ENCODE peak calls at places on chromosomes 11 and 22, in eight cellular contexts. Q is GM12864; H is CD8-positive, alpha-beta T cell; P is activated CD8-positive, alpha-beta T cell treated with anti-CD3 and anti-CD28 coated beads for 36 hours; Z is psoas muscle; E is WTC11; U is HCT116; R is GM23338. T is an unnamed sample.

GRCh38 chr11:115201121-115201792 is 303.0 kb downstream of the CADM1 start:
- DNase-seq in U (no peak), E (no peak), Q (no peak), Z (no peak), P (no peak), R (no peak), H (no peak), T (peak; percentile 24)

GRCh38 chr11:120224872-120225371 is 14.1 kb downstream of the OAF start:
- DNase-seq in U (no peak), R (no peak), Q (no peak), H (no peak), P (no peak), Z (no peak), E (no peak), T (no peak)

GRCh38 chr22:21866821-21867527 is 471 bp downstream of the MAPK1 start:
- DNase-seq in Z (no peak), H (no peak), E (no peak), P (peak; percentile 47), U (no peak), R (peak; percentile 44), Q (no peak), T (no peak)

GRCh38 chr11:23359297-23359696 is 499.0 kb upstream of the CCDC179 start:
- DNase-seq in E (no peak), P (no peak), U (no peak), Q (no peak), H (no peak), Z (no peak), R (no peak), T (no peak)

GRCh38 chr22:46381731-46382130 is 46.2 kb downstream of the TRMU start:
- DNase-seq in E (no peak), Q (no peak), Z (no peak), U (no peak), R (no peak), P (no peak), H (no peak), T (no peak)

GRCh38 chr11:57649826-57650738 is at the start of gene YPEL4:
- DNase-seq in Q (no peak), Z (no peak), U (no peak), P (peak; percentile 78), H (peak; percentile 89), R (peak; percentile 69), E (peak; percentile 45), T (no peak)

GRCh38 chr11:130148927-130149326 is 10.7 kb upstream of the ST14 start:
- DNase-seq in E (no peak), U (no peak), H (no peak), R (no peak), Z (no peak), P (no peak), Q (no peak), T (no peak)

GRCh38 chr11:66639066-66639813 is 737 bp downstream of the RBM4 start:
- DNase-seq in E (no peak), H (peak; percentile 43), P (peak; percentile 37), R (peak; percentile 35), Z (no peak), Q (no peak), U (no peak), T (no peak)

GRCh38 chr11:125562430-125562829 is 6.8 kb upstream of the EI24 start:
- DNase-seq in H (no peak), Q (no peak), Z (no peak), E (no peak), P (no peak), U (no peak), R (no peak), T (no peak)

GRCh38 chr11:69660001-69660500 is 15.1 kb downstream of the LTO1 start:
- DNase-seq in H (no peak), Q (no peak), E (no peak), R (no peak), P (no peak), Z (no peak), U (no peak), T (no peak)

GRCh38 chr22:49015993-49016908 is 811.4 kb downstream of the BRD1 start:
- DNase-seq in R (no peak), U (no peak), H (no peak), E (no peak), Z (no peak), Q (no peak), P (no peak), T (no peak)

GRCh38 chr11:19907008-19907579 is 194.5 kb downstream of the NAV2 start:
- DNase-seq in Z (no peak), U (no peak), H (no peak), E (no peak), P (no peak), R (no peak), Q (no peak), T (no peak)

GRCh38 chr11:68584097-68584496 is 100.2 kb upstream of the GAL start:
- DNase-seq in H (peak; percentile 53), R (peak; percentile 93), U (no peak), Z (peak; percentile 59), P (peak; percentile 80), Q (peak; percentile 13), E (peak; percentile 87), T (peak; percentile 72)

GRCh38 chr11:113487622-113488021 is 12.4 kb upstream of the DRD2 start:
- DNase-seq in Z (no peak), E (no peak), U (no peak), Q (no peak), P (no peak), H (no peak), R (no peak), T (no peak)

GRCh38 chr11:6006395-6006794 is 351 bp downstream of the OR56A4 start:
- DNase-seq in P (no peak), Q (no peak), R (no peak), Z (no peak), E (no peak), H (no peak), U (no peak), T (no peak)

GRCh38 chr11:131389582-131389981 is 19.2 kb downstream of the NTM start:
- DNase-seq in H (no peak), E (no peak), Q (no peak), Z (no peak), R (no peak), U (no peak), P (no peak), T (no peak)

GRCh38 chr11:76736773-76737495 is 46.2 kb upstream of the TSKU start:
- DNase-seq in Q (no peak), R (no peak), P (no peak), E (no peak), H (no peak), Z (no peak), U (no peak), T (no peak)

GRCh38 chr11:97610000-97610399 is 1220.2 kb downstream of the JRKL start:
- DNase-seq in R (peak; percentile 51), Z (no peak), E (peak; percentile 18), H (no peak), Q (no peak), P (no peak), U (no peak), T (no peak)

GRCh38 chr11:97614571-97614970 is 1224.8 kb downstream of the JRKL start:
- DNase-seq in Q (no peak), H (no peak), E (no peak), R (no peak), U (no peak), Z (no peak), P (no peak), T (no peak)

GRCh38 chr11:97607301-97608000 is 1217.6 kb downstream of the JRKL start:
- DNase-seq in P (no peak), Q (no peak), E (no peak), U (no peak), R (no peak), H (no peak), Z (no peak), T (no peak)

GRCh38 chr11:97611345-97611744 is 1221.5 kb downstream of the JRKL start:
- DNase-seq in Q (no peak), Z (no peak), U (no peak), E (no peak), P (no peak), R (peak; percentile 5), H (no peak), T (no peak)

GRCh38 chr11:97610854-97611253 is 1221.0 kb downstream of the JRKL start:
- DNase-seq in U (no peak), Q (no peak), E (peak; percentile 32), Z (no peak), H (no peak), R (peak; percentile 46), P (no peak), T (no peak)
- TF ChIP-seq CTCF in U (no peak), Q (peak; percentile 21), E (no peak), Z (no peak), H (no peak), R (peak; percentile 44), P (no peak), T (no peak)

GRCh38 chr22:27617214-27617881 is 184.2 kb downstream of the MN1 start:
- DNase-seq in Q (no peak), Z (no peak), R (no peak), P (no peak), H (no peak), U (no peak), E (no peak), T (no peak)
- TF ChIP-seq CTCF in Q (no peak), Z (no peak), R (peak; percentile 29), P (no peak), H (no peak), U (peak; percentile 1), E (no peak), T (no peak)

DNA sequence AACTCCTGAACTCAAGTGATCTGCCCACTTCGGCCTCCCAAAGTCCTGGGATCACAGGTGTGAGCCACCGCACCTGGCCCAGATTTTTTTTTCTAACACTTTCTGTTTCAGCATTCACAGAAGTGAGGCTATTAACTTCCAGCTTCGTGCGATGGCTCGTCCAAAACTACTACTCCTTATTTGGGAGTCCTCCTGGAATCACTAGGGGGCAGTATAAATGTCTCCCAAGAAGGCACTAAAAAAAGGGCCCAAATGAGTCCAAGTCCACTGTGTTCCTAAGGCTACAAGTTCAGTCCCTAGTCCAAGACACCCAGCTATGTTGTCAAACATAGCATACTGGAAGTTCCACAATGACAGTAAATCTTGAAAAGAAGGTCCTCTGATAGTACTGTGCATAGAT is 63.2 kb upstream of the BIRC3 start:
- DNase-seq in P (no peak), E (peak; percentile 21), H (no peak), R (peak; percentile 87), Z (no peak), Q (no peak), U (peak; percentile 46), T (no peak)
- TF ChIP-seq CTCF in P (peak; percentile 52), E (peak; percentile 45), H (no peak), R (peak; percentile 75), Z (no peak), Q (peak; percentile 37), U (peak; percentile 63), T (no peak)

DNA sequence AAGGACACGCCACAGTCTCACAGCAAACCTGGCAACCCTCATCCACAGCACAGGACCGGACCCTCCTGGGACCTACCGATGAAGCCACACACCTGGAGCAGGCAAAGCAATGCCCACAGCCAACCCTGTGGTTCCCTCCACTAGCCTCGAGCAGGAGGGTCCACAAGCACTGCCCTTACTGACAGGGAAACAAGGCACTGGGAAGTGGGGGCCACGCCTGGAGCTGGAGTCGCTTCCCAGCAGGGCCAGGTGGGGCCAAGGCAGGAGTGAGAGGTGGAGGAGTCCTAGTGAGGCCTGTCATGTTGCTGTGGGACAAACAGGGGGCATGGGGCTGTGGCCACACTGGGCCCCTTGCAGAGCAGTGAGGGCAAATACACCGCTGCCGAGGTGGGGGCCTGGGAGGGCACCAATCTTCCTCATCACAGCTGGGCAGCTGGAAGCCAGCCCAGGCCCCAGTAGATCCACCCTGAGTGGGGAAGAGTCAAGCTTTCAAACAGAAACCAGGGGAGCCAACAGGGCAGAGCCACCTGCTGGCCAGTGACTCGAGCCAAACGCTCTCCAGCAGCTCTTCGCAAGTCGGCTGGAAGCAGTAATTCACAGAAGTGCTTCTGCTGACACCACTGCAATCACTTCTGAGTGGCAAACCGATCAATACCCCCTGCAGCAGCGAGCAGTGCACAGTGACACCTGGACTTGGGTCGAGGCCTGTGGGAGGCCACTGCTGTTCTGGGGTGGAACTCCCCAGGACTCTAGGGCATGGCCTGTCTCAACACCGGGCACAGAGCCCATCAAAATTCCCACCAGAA is 13.7 kb downstream of the SULT4A1 start:
- DNase-seq in U (peak; percentile 4), Q (no peak), P (no peak), R (peak; percentile 57), H (no peak), Z (no peak), E (peak; percentile 42), T (no peak)
- TF ChIP-seq CTCF in U (peak; percentile 47), Q (peak; percentile 10), P (no peak), R (peak; percentile 42), H (no peak), Z (peak; percentile 9), E (no peak), T (peak; percentile 39)

T was measured in nephron progenitor cell.